ENCODE peak calls at places on chromosomes 4 and X, in five cellular contexts. One of them, this sample, is unnamed.

GRCh38 chrX:360496-361150 is 26.1 kb downstream of the PPP2R3B start:
- DNase-seq in HepG2: no peak
- DNase-seq in mammary epithelial cell: no peak
- DNase-seq in hepatocyte: no peak
- DNase-seq in PC-9: no peak
- DNase-seq in this sample: no peak

GRCh38 chrX:124530803-124531202 is 184.4 kb downstream of the SH2D1A start:
- DNase-seq in mammary epithelial cell: no peak
- DNase-seq in hepatocyte: no peak
- DNase-seq in HepG2: no peak
- DNase-seq in PC-9: no peak
- DNase-seq in this sample: no peak

GRCh38 chr4:154618708-154619315 is 6.4 kb upstream of the FGG start:
- DNase-seq in PC-9: peak; percentile 55
- DNase-seq in mammary epithelial cell: peak; percentile 41
- DNase-seq in hepatocyte: peak; percentile 82
- DNase-seq in HepG2: peak; percentile 80
- DNase-seq in this sample: peak; percentile 7

GRCh38 chrX:155819966-155820491 is 61.1 kb upstream of the VAMP7 start:
- DNase-seq in hepatocyte: peak; percentile 84
- DNase-seq in HepG2: peak; percentile 49
- DNase-seq in mammary epithelial cell: peak; percentile 88
- DNase-seq in PC-9: peak; percentile 71
- DNase-seq in this sample: peak; percentile 75

GRCh38 chr4:140037353-140038030 is 116.5 kb downstream of the MAML3 start:
- DNase-seq in mammary epithelial cell: peak; percentile 84
- DNase-seq in hepatocyte: peak; percentile 64
- DNase-seq in PC-9: peak; percentile 46
- DNase-seq in HepG2: peak; percentile 77
- DNase-seq in this sample: peak; percentile 97

GRCh38 chr4:152936446-152937279 is 540 bp downstream of the FHDC1 start:
- DNase-seq in hepatocyte: peak; percentile 53
- DNase-seq in PC-9: peak; percentile 53
- DNase-seq in mammary epithelial cell: peak; percentile 56
- DNase-seq in HepG2: no peak
- DNase-seq in this sample: peak; percentile 27

GRCh38 chrX:13685126-13685763 is 3.7 kb upstream of the RAB9A start:
- DNase-seq in HepG2: no peak
- DNase-seq in hepatocyte: no peak
- DNase-seq in PC-9: no peak
- DNase-seq in mammary epithelial cell: peak; percentile 71
- DNase-seq in this sample: peak; percentile 23

GRCh38 chr4:13988347-13989265 is 361.1 kb upstream of the BOD1L1 start:
- DNase-seq in hepatocyte: peak; percentile 30
- DNase-seq in HepG2: no peak
- DNase-seq in mammary epithelial cell: peak; percentile 94
- DNase-seq in PC-9: peak; percentile 31
- DNase-seq in this sample: peak; percentile 97

GRCh38 chr4:57086324-57086723 is 23.9 kb downstream of the IGFBP7 start:
- DNase-seq in hepatocyte: no peak
- DNase-seq in PC-9: no peak
- DNase-seq in mammary epithelial cell: no peak
- DNase-seq in HepG2: no peak
- DNase-seq in this sample: no peak

GRCh38 chr4:42596918-42597317 is 60.0 kb downstream of the ATP8A1 start:
- DNase-seq in HepG2: no peak
- DNase-seq in hepatocyte: no peak
- DNase-seq in mammary epithelial cell: no peak
- DNase-seq in PC-9: no peak
- DNase-seq in this sample: no peak

GRCh38 chr4:83569967-83570366 is 34.1 kb downstream of the GPAT3 start:
- DNase-seq in HepG2: no peak
- DNase-seq in mammary epithelial cell: peak; percentile 91
- DNase-seq in PC-9: peak; percentile 65
- DNase-seq in hepatocyte: no peak
- DNase-seq in this sample: no peak

GRCh38 chrX:10156199-10157031 is at the start of gene CLCN4:
- DNase-seq in mammary epithelial cell: no peak
- DNase-seq in hepatocyte: peak; percentile 54
- DNase-seq in HepG2: peak; percentile 67
- DNase-seq in PC-9: peak; percentile 80
- DNase-seq in this sample: no peak

GRCh38 chr4:102439835-102440234 is 61.3 kb upstream of the NFKB1 start:
- DNase-seq in PC-9: no peak
- DNase-seq in mammary epithelial cell: peak; percentile 45
- DNase-seq in hepatocyte: peak; percentile 39
- DNase-seq in HepG2: peak; percentile 61
- DNase-seq in this sample: peak; percentile 64

GRCh38 chrX:107508925-107509324 is 59.5 kb downstream of the FRMPD3 start:
- DNase-seq in mammary epithelial cell: no peak
- DNase-seq in PC-9: no peak
- DNase-seq in HepG2: no peak
- DNase-seq in hepatocyte: no peak
- DNase-seq in this sample: no peak

GRCh38 chrX:107505223-107505622 is 55.8 kb downstream of the FRMPD3 start:
- DNase-seq in HepG2: peak; percentile 1
- DNase-seq in mammary epithelial cell: no peak
- DNase-seq in PC-9: no peak
- DNase-seq in hepatocyte: no peak
- DNase-seq in this sample: no peak

GRCh38 chrX:107507744-107508117 is 58.3 kb downstream of the FRMPD3 start:
- DNase-seq in hepatocyte: no peak
- DNase-seq in PC-9: no peak
- DNase-seq in HepG2: no peak
- DNase-seq in mammary epithelial cell: no peak
- DNase-seq in this sample: no peak

GRCh38 chrX:107507093-107507743 is 57.8 kb downstream of the FRMPD3 start:
- DNase-seq in mammary epithelial cell: no peak
- DNase-seq in hepatocyte: no peak
- DNase-seq in HepG2: no peak
- DNase-seq in PC-9: no peak
- DNase-seq in this sample: no peak

DNA sequence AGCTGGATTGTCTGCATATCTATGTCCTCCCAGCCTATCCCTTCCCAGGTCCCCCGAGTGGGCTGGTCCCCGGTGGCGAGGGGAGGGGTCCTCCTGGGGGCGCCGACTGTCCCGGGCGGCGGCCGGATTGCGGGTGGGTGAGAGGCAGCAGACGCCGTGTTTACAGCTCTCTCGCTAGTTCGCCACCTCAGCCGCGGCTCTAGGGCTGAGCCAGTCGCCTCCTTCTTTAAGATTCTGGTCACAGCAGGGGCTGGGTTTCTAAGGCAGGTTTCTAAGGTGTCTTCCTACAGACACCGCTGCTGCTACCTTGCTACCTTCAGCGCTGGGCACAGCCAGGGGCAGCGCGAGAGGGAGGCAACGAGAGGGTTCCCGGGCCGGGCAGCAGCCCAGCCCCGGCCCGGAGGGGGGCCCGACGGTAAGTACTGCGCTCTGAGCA is 57.2 kb downstream of the FRMPD3 start:
- DNase-seq in hepatocyte: no peak
- DNase-seq in HepG2: no peak
- DNase-seq in mammary epithelial cell: no peak
- DNase-seq in PC-9: no peak
- DNase-seq in this sample: no peak
- TF ChIP-seq EZH2 in hepatocyte: peak; percentile 71
- TF ChIP-seq EZH2 in HepG2: no peak
- TF ChIP-seq EZH2 in mammary epithelial cell: peak; percentile 15
- TF ChIP-seq EZH2 in PC-9: no peak
- TF ChIP-seq EZH2 in this sample: no peak

GRCh38 chr4:65747386-65747785 is 77.1 kb upstream of the EPHA5 start:
- DNase-seq in mammary epithelial cell: no peak
- DNase-seq in HepG2: no peak
- DNase-seq in hepatocyte: no peak
- DNase-seq in PC-9: no peak
- DNase-seq in this sample: peak; percentile 58
- H3K36me3 ChIP-seq in mammary epithelial cell: no peaks in the 10 kb centered on the region
- H3K36me3 ChIP-seq in HepG2: no peaks in the 10 kb centered on the region
- H3K36me3 ChIP-seq in hepatocyte: no peaks in the 10 kb centered on the region
- H3K36me3 ChIP-seq in PC-9: no peaks in the 10 kb centered on the region
- H3K36me3 ChIP-seq in this sample: no peaks in the 10 kb centered on the region

GRCh38 chr4:8564595-8564994 is 15.6 kb upstream of the GPR78 start:
- DNase-seq in HepG2: no peak
- DNase-seq in hepatocyte: no peak
- DNase-seq in mammary epithelial cell: no peak
- DNase-seq in PC-9: no peak
- DNase-seq in this sample: no peak
- H3K27ac ChIP-seq in HepG2: no peak overlapping the region
- H3K27ac ChIP-seq in hepatocyte: no peak overlapping the region
- H3K27ac ChIP-seq in mammary epithelial cell: no peak overlapping the region
- H3K27ac ChIP-seq in PC-9: no peak overlapping the region
- H3K27ac ChIP-seq in this sample: no peak overlapping the region

GRCh38 chrX:36199926-36200325 is 280.4 kb downstream of the CFAP47 start:
- DNase-seq in HepG2: no peak
- DNase-seq in mammary epithelial cell: no peak
- DNase-seq in hepatocyte: no peak
- DNase-seq in PC-9: no peak
- DNase-seq in this sample: no peak
- TF ChIP-seq EZH2 in HepG2: no peak
- TF ChIP-seq EZH2 in mammary epithelial cell: no peak
- TF ChIP-seq EZH2 in hepatocyte: no peak
- TF ChIP-seq EZH2 in PC-9: no peak
- TF ChIP-seq EZH2 in this sample: no peak

This sample was measured in astrocyte.